ENCODE peak calls at places on chromosomes 5 and 9, in seven cellular contexts. Z is GM06990, I is OCI-LY7, T is non-pigmented ciliary epithelial cell, C is fibroblast of mammary gland, V is DMS153, M is left kidney. U is an unnamed sample.

GRCh38 chr5:71771191-71771590 is 52.1 kb downstream of the CARTPT start:
- DNase-seq in Z (no peak), M (no peak), I (no peak), V (no peak), T (no peak), C (no peak), U (no peak)

GRCh38 chr5:59099270-59099994 is 516.6 kb downstream of the RAB3C start:
- DNase-seq in C (peak), M (no peak), V (no peak), I (no peak), Z (no peak), T (peak), U (no peak)

GRCh38 chr9:112849363-112849922 is 41.2 kb downstream of the SLC46A2 start:
- DNase-seq in Z (no peak), T (no peak), I (no peak), C (no peak), M (no peak), V (no peak), U (no peak)

GRCh38 chr5:78896128-78896527 is 89.0 kb downstream of the ARSB start:
- DNase-seq in T (no peak), Z (no peak), V (no peak), I (no peak), C (peak), M (no peak), U (no peak)

GRCh38 chr5:13985736-13986418 is 41.4 kb upstream of the DNAH5 start:
- DNase-seq in M (no peak), T (peak), Z (no peak), I (no peak), C (peak), V (no peak), U (no peak)

GRCh38 chr5:68587181-68587580 is 371.6 kb downstream of the PIK3R1 start:
- DNase-seq in I (no peak), C (peak), Z (no peak), T (no peak), V (no peak), M (no peak), U (no peak)

GRCh38 chr5:173679909-173680626 is 63.6 kb upstream of the BOD1 start:
- DNase-seq in Z (no peak), I (peak), T (no peak), M (no peak), V (peak), C (no peak), U (no peak)

GRCh38 chr5:55517804-55518203 is 17.0 kb downstream of the PLPP1 start:
- DNase-seq in T (no peak), Z (no peak), C (no peak), I (no peak), V (no peak), M (peak), U (no peak)

GRCh38 chr9:134225186-134225585 is 60.8 kb upstream of the RNU6ATAC start:
- DNase-seq in V (no peak), I (peak), M (no peak), T (no peak), C (no peak), Z (no peak), U (no peak)

GRCh38 chr9:94938384-94938783 is 211.9 kb downstream of the AOPEP start:
- DNase-seq in M (no peak), C (no peak), Z (no peak), T (no peak), I (no peak), V (no peak), U (no peak)

GRCh38 chr9:124511891-124512805 is 4.9 kb upstream of the NR5A1 start:
- DNase-seq in I (no peak), C (no peak), M (no peak), Z (no peak), T (no peak), V (no peak), U (no peak)

GRCh38 chr5:147968855-147969254 is 62.5 kb upstream of the C5orf46 start:
- DNase-seq in I (no peak), T (no peak), Z (no peak), M (no peak), C (peak), V (no peak), U (no peak)

GRCh38 chr9:135085830-135086546 is 1.5 kb upstream of the OLFM1 start:
- DNase-seq in V (peak), I (peak), Z (peak), M (peak), C (peak), T (peak), U (no peak)

GRCh38 chr9:14313378-14313940 is 482 bp downstream of the NFIB start:
- DNase-seq in V (no peak), M (peak), C (no peak), T (no peak), Z (no peak), I (peak), U (no peak)

GRCh38 chr5:59264641-59265245 is 628.8 kb downstream of the PDE4D start:
- DNase-seq in T (no peak), M (no peak), C (no peak), I (no peak), Z (no peak), V (no peak), U (no peak)

GRCh38 chr5:77561965-77562364 is 69.8 kb upstream of the WDR41 start:
- DNase-seq in C (no peak), Z (no peak), V (no peak), T (no peak), I (no peak), M (no peak), U (no peak)

GRCh38 chr9:94490465-94490864 is 64.4 kb upstream of the PCAT7 start:
- DNase-seq in T (no peak), C (peak), I (no peak), Z (no peak), M (peak), V (no peak), U (no peak)

GRCh38 chr9:128494108-128494742 is 10.3 kb upstream of the GLE1 start:
- DNase-seq in T (no peak), I (no peak), Z (no peak), C (peak), V (peak), M (peak), U (no peak)

GRCh38 chr5:64691333-64691732 is 1.0 kb downstream of the SHISAL2B start:
- DNase-seq in T (no peak), V (no peak), M (peak), C (no peak), I (no peak), Z (no peak), U (no peak)

GRCh38 chr5:177472460-177473441 is 683 bp downstream of the DBN1 start:
- DNase-seq in I (peak), T (no peak), M (peak), V (no peak), C (no peak), Z (peak), U (no peak)

GRCh38 chr9:15622596-15622995 is 69.8 kb downstream of the CCDC171 start:
- DNase-seq in T (no peak), V (no peak), C (peak), Z (no peak), M (peak), I (peak), U (no peak)

GRCh38 chr9:19922476-19923118 is 133.8 kb upstream of the SLC24A2 start:
- DNase-seq in T (no peak), C (peak), M (peak), Z (no peak), I (no peak), V (peak), U (no peak)

GRCh38 chr9:96883922-96884321 is 29.6 kb upstream of the ZNF782 start:
- DNase-seq in M (no peak), V (no peak), C (no peak), I (no peak), Z (no peak), T (no peak), U (no peak)

GRCh38 chr9:97547098-97547829 is 45.8 kb downstream of the TMOD1 start:
- DNase-seq in Z (no peak), V (no peak), I (no peak), T (no peak), C (no peak), M (no peak), U (no peak)

GRCh38 chr5:103402861-103403260 is 144.3 kb downstream of the MACIR start:
- DNase-seq in I (no peak), M (no peak), Z (no peak), T (no peak), C (no peak), V (no peak), U (no peak)

GRCh38 chr5:72187388-72188070 is 80.3 kb downstream of the MAP1B start:
- DNase-seq in T (no peak), C (peak), M (no peak), I (no peak), Z (no peak), V (no peak), U (no peak)

GRCh38 chr5:82018462-82018861 is 46.6 kb downstream of the ATG10 start:
- DNase-seq in Z (no peak), M (peak), V (no peak), I (no peak), C (no peak), T (no peak), U (peak)

GRCh38 chr5:107364443-107365096 is 306.2 kb downstream of the EFNA5 start:
- DNase-seq in I (no peak), Z (no peak), V (no peak), T (no peak), C (no peak), M (no peak), U (no peak)

GRCh38 chr5:1007221-1007680 is 1.4 kb upstream of the NKD2 start:
- DNase-seq in V (no peak), I (no peak), T (no peak), M (no peak), C (no peak), Z (no peak), U (no peak)

GRCh38 chr5:126745259-126745992 is 31.5 kb upstream of the LMNB1 start:
- DNase-seq in Z (no peak), M (peak), C (no peak), I (no peak), V (no peak), T (no peak), U (no peak)